ENCODE peak calls at places on chromosome 19, in seven cellular contexts. N is heart left ventricle, J is psoas muscle, X is Peyer's patch, G is thoracic aorta, A is left ventricle myocardium inferior, L is pancreas. F is an unnamed sample.

GRCh38 chr19:39512964-39513363 is 2.0 kb upstream of the SELENOV start:
- DNase-seq in L (no peak), N (no peak), X (no peak), G (no peak), J (no peak), A (no peak), F (no peak)

GRCh38 chr19:3369337-3370213 is 3.2 kb downstream of the NFIC start:
- DNase-seq in N (peak), J (peak), L (peak), A (peak), X (no peak), G (no peak), F (no peak)

GRCh38 chr19:39430675-39431593 is 4.8 kb downstream of the RPS16 start:
- DNase-seq in L (no peak), G (peak), J (no peak), A (no peak), X (peak), N (no peak), F (peak)

GRCh38 chr19:41997121-41997850 is 3.3 kb upstream of the ATP1A3 start:
- DNase-seq in J (peak), A (peak), G (no peak), N (peak), X (no peak), L (peak), F (no peak)

GRCh38 chr19:43789029-43789428 is 8.3 kb upstream of the KCNN4 start:
- DNase-seq in A (no peak), N (no peak), L (no peak), X (no peak), G (no peak), J (no peak), F (peak)

GRCh38 chr19:5585461-5586299 is 17.9 kb upstream of the TINCR start:
- DNase-seq in X (peak), L (peak), G (no peak), N (no peak), J (no peak), A (no peak), F (no peak)

GRCh38 chr19:30309983-30310805 is 62.0 kb upstream of the ZNF536 start:
- DNase-seq in A (no peak), N (no peak), G (no peak), L (no peak), X (no peak), J (no peak), F (no peak)

GRCh38 chr19:12723383-12723642 is 419 bp downstream of the TNPO2 start:
- DNase-seq in A (no peak), J (no peak), G (no peak), X (no peak), L (no peak), N (no peak), F (no peak)

GRCh38 chr19:5023128-5023571 is 54.2 kb downstream of the KDM4B start:
- DNase-seq in A (peak), G (no peak), X (no peak), L (no peak), J (no peak), N (no peak), F (peak)

GRCh38 chr19:31496076-31496475 is 146.8 kb upstream of the TSHZ3 start:
- DNase-seq in L (no peak), G (no peak), J (no peak), A (no peak), N (no peak), X (no peak), F (no peak)

GRCh38 chr19:13169769-13170168 is 19.6 kb downstream of the IER2 start:
- DNase-seq in J (no peak), X (no peak), L (no peak), N (no peak), G (no peak), A (no peak), F (no peak)

GRCh38 chr19:55459950-55460657 is 1.3 kb downstream of the ISOC2 start:
- DNase-seq in N (no peak), A (no peak), L (no peak), X (no peak), G (no peak), J (no peak), F (no peak)

GRCh38 chr19:1252818-1253513 is 4.6 kb downstream of the MIDN start:
- DNase-seq in X (peak), N (peak), J (peak), L (peak), A (peak), G (peak), F (no peak)

GRCh38 chr19:1254081-1254527 is 5.7 kb downstream of the MIDN start:
- DNase-seq in X (no peak), L (no peak), G (no peak), A (no peak), N (no peak), J (peak), F (no peak)

GRCh38 chr19:1253514-1254080 is 5.2 kb downstream of the MIDN start:
- DNase-seq in L (no peak), A (no peak), G (no peak), J (no peak), N (no peak), X (no peak), F (no peak)

GRCh38 chr19:1255186-1256161 is 7.1 kb downstream of the MIDN start:
- DNase-seq in G (no peak), N (no peak), J (peak), X (no peak), L (no peak), A (no peak), F (no peak)

DNA sequence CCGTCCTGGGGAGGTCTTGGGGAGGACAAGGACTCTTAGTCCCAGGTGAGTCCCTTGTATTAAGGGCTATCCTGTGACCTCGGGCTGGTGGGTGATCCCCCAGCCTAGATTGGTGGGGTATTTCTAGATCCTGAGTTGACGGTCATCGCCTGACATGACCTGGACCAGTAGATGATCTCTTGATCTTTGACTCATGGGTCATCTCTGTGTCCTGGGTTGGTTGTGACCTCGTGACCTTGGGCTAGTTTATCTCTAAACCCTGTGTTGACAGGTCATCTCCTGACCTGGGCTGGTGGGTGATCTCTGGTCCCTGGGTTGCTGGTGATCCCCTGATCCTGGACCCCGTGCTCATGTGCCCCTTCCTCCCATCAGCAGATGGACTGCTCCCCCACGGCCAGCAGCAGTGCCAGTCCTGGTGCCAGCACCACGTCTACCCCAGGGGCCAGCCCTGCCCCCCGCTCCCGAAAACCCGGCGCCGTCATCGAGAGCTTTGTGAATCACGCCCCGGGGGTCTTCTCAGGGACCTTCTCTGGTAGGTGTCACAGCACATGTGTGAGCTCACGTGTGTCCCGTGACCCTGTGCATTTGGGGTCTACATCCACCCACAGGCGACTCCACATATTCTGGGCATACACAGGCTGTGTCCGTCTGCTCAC is 6.3 kb downstream of the MIDN start:
- DNase-seq in J (no peak), A (no peak), G (no peak), L (no peak), N (no peak), X (no peak), F (no peak)
- H3K4me3 ChIP-seq in J (peak), A (peak), G (peak), L (no peak), N (peak), X (no peak), F (no peak)

GRCh38 chr19:23800868-23801267 is 42.2 kb upstream of the ZNF681 start:
- DNase-seq in X (no peak), A (no peak), N (no peak), G (no peak), J (no peak), L (no peak), F (no peak)

GRCh38 chr19:23802290-23802689 is 43.6 kb upstream of the ZNF681 start:
- DNase-seq in X (no peak), J (no peak), G (no peak), N (no peak), A (no peak), L (no peak), F (no peak)

GRCh38 chr19:23799321-23799720 is 40.6 kb upstream of the ZNF681 start:
- DNase-seq in N (no peak), A (no peak), G (no peak), J (no peak), L (no peak), X (peak), F (no peak)

GRCh38 chr19:23801798-23802197 is 43.1 kb upstream of the ZNF681 start:
- DNase-seq in N (no peak), G (no peak), X (no peak), J (no peak), A (no peak), L (no peak), F (no peak)

DNA sequence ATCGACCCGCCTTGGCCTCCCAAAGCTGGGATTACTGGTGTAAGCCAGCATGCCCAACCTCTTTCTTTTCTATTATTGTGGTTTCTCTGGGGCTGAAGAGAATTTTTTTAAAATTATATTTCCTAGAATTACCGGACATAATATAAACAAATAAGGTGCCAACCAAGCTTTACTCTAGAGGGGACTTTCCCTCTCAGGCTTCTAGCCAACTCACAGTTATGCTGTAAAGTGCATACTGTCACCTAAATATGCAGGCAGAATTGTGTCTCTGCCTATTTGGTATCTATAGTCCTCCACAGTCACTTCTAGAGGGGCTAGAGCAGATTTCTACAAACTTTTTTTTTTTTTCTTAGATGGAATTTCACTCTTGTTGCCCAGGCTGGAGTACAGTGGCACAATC is 41.6 kb upstream of the ZNF681 start:
- DNase-seq in G (no peak), N (no peak), A (no peak), J (no peak), L (no peak), X (no peak), F (no peak)
- TF ChIP-seq CTCF in G (no peak), N (no peak), A (no peak), J (no peak), L (no peak), X (no peak), F (no peak)

GRCh38 chr19:36059180-36059910 is 4.6 kb downstream of the WDR62 start:
- DNase-seq in N (no peak), A (no peak), G (no peak), L (no peak), J (no peak), X (no peak), F (no peak)
- H3K4me3 ChIP-seq in N (no peak), A (no peak), G (no peak), L (no peak), J (no peak), X (no peak), F (no peak)

DNA sequence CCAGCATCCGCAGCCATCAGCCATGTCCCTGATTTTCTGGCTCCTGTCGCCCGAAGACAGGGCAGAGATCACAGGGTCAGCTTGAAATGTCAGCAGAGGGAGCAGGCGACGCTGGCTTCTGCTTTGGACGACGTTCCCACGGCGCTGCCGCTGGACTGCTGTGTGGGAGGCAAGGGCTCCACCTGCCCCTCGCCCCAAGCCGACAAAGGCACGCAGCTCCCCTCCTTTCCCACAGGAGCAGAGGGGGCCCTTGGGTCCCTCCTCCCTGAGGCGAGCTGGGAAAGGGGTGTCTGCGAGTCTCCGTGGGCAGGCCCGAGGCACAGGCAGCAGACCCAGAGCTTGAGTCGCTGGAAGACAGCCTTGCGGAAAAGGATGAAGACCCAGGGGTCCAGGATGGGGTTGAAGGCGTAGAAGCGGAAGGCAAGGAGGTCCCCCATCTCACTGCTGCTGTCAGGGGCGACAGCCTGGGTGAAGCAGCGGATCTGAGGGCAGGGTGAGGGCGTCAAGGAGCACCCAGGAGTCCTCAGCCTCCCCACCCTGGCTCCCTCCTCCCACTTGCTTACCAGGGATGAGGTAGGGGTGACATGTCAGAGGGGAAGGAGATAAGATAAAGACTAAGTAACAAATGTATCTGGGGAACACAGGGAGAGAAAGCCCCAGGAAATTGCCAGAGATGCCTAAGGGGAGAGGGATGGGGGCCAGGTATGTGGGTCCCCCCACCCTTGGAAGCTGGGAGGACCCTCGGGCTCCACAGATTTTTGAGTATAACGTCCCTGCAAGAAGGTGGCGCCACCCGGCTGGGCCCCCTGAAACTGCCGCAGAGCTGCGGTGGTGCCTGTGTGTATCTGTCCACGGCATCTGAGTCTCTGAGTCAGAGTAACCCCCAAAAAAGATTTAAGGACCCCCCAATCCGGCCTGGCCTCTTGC is 3.4 kb downstream of the PTGIR start:
- DNase-seq in X (no peak), A (no peak), J (no peak), N (no peak), L (peak), G (no peak), F (no peak)
- TF ChIP-seq CTCF in X (no peak), A (no peak), J (no peak), N (no peak), L (no peak), G (no peak), F (no peak)

GRCh38 chr19:28595722-28596121 is 617.2 kb downstream of the UQCRFS1 start:
- DNase-seq in N (no peak), L (no peak), A (no peak), J (no peak), X (no peak), G (no peak), F (no peak)

GRCh38 chr19:28598861-28599260 is 614.1 kb downstream of the UQCRFS1 start:
- DNase-seq in N (no peak), X (no peak), L (no peak), A (no peak), G (no peak), J (no peak), F (no peak)

GRCh38 chr19:28596561-28597071 is 616.3 kb downstream of the UQCRFS1 start:
- DNase-seq in L (no peak), J (no peak), N (no peak), A (no peak), X (no peak), G (no peak), F (no peak)

DNA sequence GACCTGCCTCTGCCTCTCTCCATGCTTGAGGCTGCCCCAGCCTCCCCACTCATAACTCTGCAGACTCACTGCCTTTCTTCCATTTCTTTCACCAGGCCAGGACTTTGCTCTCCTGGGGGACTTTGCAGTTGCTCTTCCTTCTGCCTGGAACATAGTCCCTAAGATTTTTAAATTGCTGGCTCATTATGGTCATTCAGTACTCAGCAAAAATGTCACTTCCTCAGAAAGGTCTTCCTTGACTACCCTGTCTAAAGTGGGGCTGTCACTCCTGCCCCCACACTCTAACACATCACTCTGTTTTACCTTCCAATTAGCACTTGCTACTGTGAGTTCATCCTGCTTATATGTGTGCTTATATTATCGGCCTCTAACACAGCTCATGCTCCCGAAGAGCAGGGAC is 618.2 kb downstream of the UQCRFS1 start:
- DNase-seq in G (no peak), N (no peak), A (no peak), L (no peak), X (no peak), J (no peak), F (no peak)
- H3K4me3 ChIP-seq in G (no peak), N (no peak), A (no peak), L (no peak), X (no peak), J (no peak), F (no peak)